ENCODE peak calls at places on chromosomes 11 and 22, in eight cellular contexts. H is stimulated activated naive CD8-positive, alpha-beta T cell treated with anti-CD3 and anti-CD28 coated beads, Interleukin-15, amount 100 ng/mL, for 72 hours; T is cardiac fibroblast; Z is fibroblast of gingiva; M is stimulated activated CD8-positive, alpha-beta memory T cell treated with anti-CD3 and anti-CD28 coated beads, Interleukin-2, amount 100 ng/mL, for 48 hours; E is NCI-H345; R is occipital lobe; G is non-pigmented ciliary epithelial cell. A is an unnamed sample.

GRCh38 chr22:38467904-38468760 is at the start of gene KDELR3:
- DNase-seq in H (peak; percentile 68), T (peak; percentile 83), Z (peak; percentile 62), M (peak; percentile 73), E (peak; percentile 20), R (no peak), G (no peak), A (no peak)

GRCh38 chr22:28021998-28022660 is 103.1 kb upstream of the PITPNB start:
- DNase-seq in H (no peak), T (no peak), Z (no peak), M (no peak), E (no peak), R (no peak), G (no peak), A (no peak)

GRCh38 chr11:93493252-93493897 is 49.8 kb downstream of the SMCO4 start:
- DNase-seq in H (no peak), T (no peak), Z (no peak), M (no peak), E (no peak), R (no peak), G (no peak), A (no peak)

GRCh38 chr11:46133119-46133518 is 11.9 kb upstream of the PHF21A start:
- DNase-seq in H (no peak), T (peak; percentile 31), Z (no peak), M (no peak), E (no peak), R (no peak), G (no peak), A (no peak)

GRCh38 chr22:45537734-45538181 is 35.1 kb downstream of the FBLN1 start:
- DNase-seq in H (no peak), T (peak; percentile 80), Z (peak; percentile 94), M (no peak), E (peak; percentile 92), R (no peak), G (peak; percentile 80), A (no peak)

GRCh38 chr11:84924290-84924689 is 702.9 kb downstream of the DLG2 start:
- DNase-seq in H (no peak), T (no peak), Z (no peak), M (no peak), E (no peak), R (no peak), G (no peak), A (no peak)

GRCh38 chr22:32080904-32081303 is 37.8 kb downstream of the SLC5A1 start:
- DNase-seq in H (peak; percentile 19), T (peak; percentile 73), Z (peak; percentile 36), M (no peak), E (peak; percentile 44), R (no peak), G (peak; percentile 24), A (peak; percentile 19)

GRCh38 chr22:48841881-48842582 is 985.6 kb downstream of the BRD1 start:
- DNase-seq in H (no peak), T (no peak), Z (no peak), M (no peak), E (no peak), R (no peak), G (no peak), A (no peak)

GRCh38 chr11:89625171-89625570 is 84.9 kb upstream of the TRIM77 start:
- DNase-seq in H (no peak), T (no peak), Z (no peak), M (no peak), E (no peak), R (no peak), G (no peak), A (no peak)

GRCh38 chr11:59175104-59175503 is 3.2 kb downstream of the DTX4 start:
- DNase-seq in H (no peak), T (no peak), Z (no peak), M (no peak), E (no peak), R (no peak), G (no peak), A (no peak)

GRCh38 chr22:28955817-28956216 is 72.4 kb downstream of the ZNRF3 start:
- DNase-seq in H (peak; percentile 79), T (no peak), Z (no peak), M (peak; percentile 53), E (no peak), R (no peak), G (no peak), A (no peak)

GRCh38 chr11:19988598-19988997 is 171.7 kb downstream of the DBX1 start:
- DNase-seq in H (no peak), T (peak; percentile 88), Z (peak; percentile 91), M (no peak), E (no peak), R (peak; percentile 24), G (peak; percentile 53), A (no peak)

GRCh38 chr11:38476808-38477565 is 1879.0 kb upstream of the RAG2 start:
- DNase-seq in H (no peak), T (no peak), Z (no peak), M (no peak), E (no peak), R (no peak), G (no peak), A (no peak)

GRCh38 chr22:28773461-28773867 is 969 bp downstream of the CCDC117 start:
- DNase-seq in H (no peak), T (peak; percentile 28), Z (peak; percentile 62), M (no peak), E (no peak), R (no peak), G (no peak), A (no peak)

GRCh38 chr11:79440451-79441158 is at the start of gene TENM4:
- DNase-seq in H (peak; percentile 1), T (peak; percentile 61), Z (peak; percentile 79), M (no peak), E (peak; percentile 82), R (peak; percentile 82), G (no peak), A (no peak)

GRCh38 chr11:133619397-133619796 is 87.1 kb upstream of the OPCML start:
- DNase-seq in H (no peak), T (no peak), Z (no peak), M (no peak), E (no peak), R (no peak), G (no peak), A (no peak)

GRCh38 chr22:19965771-19966709 is 24.4 kb upstream of the TXNRD2 start:
- DNase-seq in H (no peak), T (no peak), Z (no peak), M (no peak), E (peak; percentile 37), R (no peak), G (no peak), A (no peak)

GRCh38 chr11:33867996-33868645 is 23.8 kb downstream of the LMO2 start:
- DNase-seq in H (no peak), T (no peak), Z (no peak), M (no peak), E (no peak), R (no peak), G (no peak), A (no peak)

GRCh38 chr11:73001615-73002014 is 140.5 kb downstream of the FCHSD2 start:
- DNase-seq in H (no peak), T (peak; percentile 62), Z (no peak), M (no peak), E (peak; percentile 80), R (no peak), G (no peak), A (no peak)

GRCh38 chr22:20180640-20181039 is 29.8 kb upstream of the CCDC188 start:
- DNase-seq in H (no peak), T (no peak), Z (no peak), M (no peak), E (no peak), R (no peak), G (no peak), A (no peak)

GRCh38 chr22:46657996-46658947 is 38.1 kb downstream of the GRAMD4 start:
- DNase-seq in H (no peak), T (no peak), Z (no peak), M (no peak), E (no peak), R (no peak), G (no peak), A (no peak)

GRCh38 chr11:120630100-120630499 is 118.6 kb downstream of the GRIK4 start:
- DNase-seq in H (no peak), T (no peak), Z (no peak), M (no peak), E (no peak), R (no peak), G (no peak), A (no peak)

GRCh38 chr11:202490-202889 is 4.7 kb downstream of the BET1L start:
- DNase-seq in H (no peak), T (no peak), Z (no peak), M (no peak), E (no peak), R (no peak), G (no peak), A (no peak)

GRCh38 chr22:33823552-33823951 is 96.7 kb downstream of the LARGE1 start:
- DNase-seq in H (no peak), T (peak; percentile 19), Z (no peak), M (no peak), E (no peak), R (no peak), G (no peak), A (no peak)

GRCh38 chr11:133832096-133833081 is 12.9 kb downstream of the SPATA19 start:
- DNase-seq in H (no peak), T (no peak), Z (no peak), M (no peak), E (no peak), R (no peak), G (no peak), A (no peak)

GRCh38 chr22:45235101-45235777 is 5.5 kb downstream of the KIAA0930 start:
- DNase-seq in H (peak; percentile 41), T (no peak), Z (no peak), M (no peak), E (peak; percentile 91), R (no peak), G (no peak), A (peak; percentile 70)

GRCh38 chr22:30405731-30406130 is 8.9 kb downstream of the SEC14L2 start:
- DNase-seq in H (no peak), T (no peak), Z (no peak), M (no peak), E (no peak), R (no peak), G (no peak), A (no peak)

GRCh38 chr22:19880786-19881569 is 26.3 kb upstream of the GNB1L start:
- DNase-seq in H (no peak), T (peak; percentile 96), Z (peak; percentile 98), M (no peak), E (no peak), R (no peak), G (peak; percentile 86), A (no peak)

GRCh38 chr11:13931356-13931755 is 31.2 kb upstream of the SPON1 start:
- DNase-seq in H (no peak), T (no peak), Z (no peak), M (no peak), E (no peak), R (no peak), G (no peak), A (no peak)

GRCh38 chr11:48107188-48107704 is 109.4 kb upstream of the OR4B1 start:
- DNase-seq in H (no peak), T (no peak), Z (no peak), M (peak; percentile 34), E (no peak), R (no peak), G (no peak), A (no peak)

GRCh38 chr11:12123177-12123576 is 12.8 kb downstream of the MICAL2 start:
- DNase-seq in H (no peak), T (peak; percentile 49), Z (peak; percentile 12), M (no peak), E (no peak), R (no peak), G (no peak), A (no peak)

GRCh38 chr11:117826832-117827231 is 2.3 kb upstream of the FXYD2 start:
- DNase-seq in H (no peak), T (no peak), Z (no peak), M (no peak), E (no peak), R (no peak), G (no peak), A (no peak)

GRCh38 chr22:47043835-47044721 is 281.6 kb downstream of the TBC1D22A start:
- DNase-seq in H (no peak), T (peak; percentile 32), Z (no peak), M (no peak), E (peak; percentile 74), R (no peak), G (no peak), A (peak; percentile 73)

GRCh38 chr11:93838967-93839366 is 11.5 kb downstream of the VSTM5 start:
- DNase-seq in H (no peak), T (no peak), Z (no peak), M (no peak), E (no peak), R (no peak), G (no peak), A (no peak)

A was measured in NCI-H2107.